ENCODE peak calls at places on chromosome 5, in nine cellular contexts. I is SW 1271; A is stimulated activated CD4-positive, alpha-beta T cell treated with anti-CD3 and anti-CD28 coated beads, Interleukin-2, amount 100 ng/mL, for 48 hours; H is amygdala; N is fibroblast of the aortic adventitia; U is GM23338; Y is EL; O is LoVo; E is fibroblast of pulmonary artery. F is an unnamed sample.

GRCh38 chr5:67081259-67081658 is 115.3 kb downstream of the CD180 start:
- DNase-seq in U (no peak), H (no peak), O (no peak), I (no peak), E (no peak), Y (no peak), A (no peak), N (no peak), F (no peak)

GRCh38 chr5:35821513-35821912 is 35.2 kb upstream of the IL7R start:
- DNase-seq in N (no peak), A (no peak), I (no peak), Y (no peak), H (no peak), U (no peak), E (no peak), O (no peak), F (no peak)

GRCh38 chr5:252546-252945 is 18.9 kb upstream of the PDCD6 start:
- DNase-seq in E (no peak), U (no peak), I (no peak), A (no peak), Y (no peak), N (no peak), H (no peak), O (no peak), F (peak; percentile 45)

GRCh38 chr5:73447234-73448071 is 1.1 kb downstream of the FOXD1 start:
- DNase-seq in I (no peak), E (peak; percentile 60), N (peak; percentile 67), O (peak; percentile 56), A (no peak), Y (peak; percentile 69), H (no peak), U (peak; percentile 66), F (peak; percentile 48)

GRCh38 chr5:151454889-151455288 is 7.5 kb downstream of the SLC36A1 start:
- DNase-seq in E (no peak), N (no peak), Y (no peak), O (no peak), H (no peak), U (no peak), A (no peak), I (no peak), F (no peak)

GRCh38 chr5:93574939-93575241 is 6.1 kb downstream of the NR2F1-AS1 start:
- DNase-seq in Y (no peak), N (no peak), A (no peak), E (no peak), U (peak; percentile 18), O (no peak), I (no peak), H (no peak), F (no peak)

GRCh38 chr5:74866653-74867162 is 521 bp upstream of the FAM169A start:
- DNase-seq in N (no peak), E (no peak), A (no peak), H (no peak), Y (peak; percentile 12), O (peak; percentile 25), I (no peak), U (peak; percentile 85), F (no peak)

GRCh38 chr5:1057841-1058548 is 49.4 kb downstream of the NKD2 start:
- DNase-seq in Y (no peak), I (no peak), N (no peak), H (no peak), O (no peak), E (no peak), A (no peak), U (no peak), F (no peak)

GRCh38 chr5:119913425-119913824 is 284.1 kb downstream of the FAM170A start:
- DNase-seq in Y (no peak), N (no peak), O (no peak), H (no peak), A (no peak), I (no peak), U (peak; percentile 13), E (no peak), F (no peak)

GRCh38 chr5:40653221-40654022 is 26.3 kb upstream of the PTGER4 start:
- DNase-seq in Y (no peak), E (no peak), I (no peak), H (no peak), N (no peak), U (no peak), O (no peak), A (no peak), F (no peak)

F was measured in dermis blood vessel endothelial cell.